ENCODE peak calls at places on chromosome 10, in seven cellular contexts. B, X, M, N, C, P and D are unnamed samples.

GRCh38 chr10:46523119-46523880 is 33.2 kb downstream of the GPRIN2 start:
- DNase-seq in M (no peak), C (peak; percentile 95), B (peak; percentile 41), N (peak; percentile 76), P (peak; percentile 40), X (peak; percentile 51), D (no peak)

GRCh38 chr10:82867056-82867455 is 992.1 kb downstream of the NRG3 start:
- DNase-seq in B (no peak), C (no peak), X (no peak), N (no peak), M (no peak), P (no peak), D (no peak)

GRCh38 chr10:97596101-97597055 is 6.9 kb downstream of the C10orf62 start:
- DNase-seq in C (peak; percentile 80), M (peak; percentile 86), B (no peak), P (peak; percentile 70), N (peak; percentile 69), X (no peak), D (no peak)

GRCh38 chr10:89352039-89352597 is 24.3 kb downstream of the IFIT3 start:
- DNase-seq in X (no peak), M (peak; percentile 98), B (no peak), P (peak; percentile 81), C (peak; percentile 82), N (peak; percentile 92), D (no peak)

GRCh38 chr10:72426982-72427381 is 72.3 kb upstream of the DNAJB12 start:
- DNase-seq in M (no peak), X (no peak), B (no peak), C (no peak), N (no peak), P (no peak), D (no peak)

GRCh38 chr10:83076443-83076842 is 1062.9 kb upstream of the GHITM start:
- DNase-seq in N (no peak), B (no peak), M (no peak), X (no peak), P (no peak), C (peak; percentile 11), D (no peak)

GRCh38 chr10:73906524-73907447 is 4.1 kb upstream of the PLAU start:
- DNase-seq in N (peak; percentile 100), X (peak; percentile 76), M (peak; percentile 100), B (peak; percentile 52), C (peak; percentile 88), P (peak; percentile 67), D (peak; percentile 79)

GRCh38 chr10:84523509-84523908 is 195.1 kb downstream of the CCSER2 start:
- DNase-seq in B (no peak), N (peak; percentile 25), P (no peak), C (no peak), X (no peak), M (no peak), D (no peak)

GRCh38 chr10:120995768-120996167 is 144.6 kb downstream of the WDR11 start:
- DNase-seq in X (no peak), C (no peak), B (no peak), M (no peak), N (no peak), P (no peak), D (no peak)

GRCh38 chr10:131579251-131580071 is 267.9 kb upstream of the TCERG1L start:
- DNase-seq in M (no peak), B (no peak), P (no peak), C (no peak), N (no peak), X (no peak), D (no peak)

GRCh38 chr10:89090760-89091455 is 100.3 kb downstream of the FAS start:
- DNase-seq in C (no peak), N (no peak), B (no peak), M (peak; percentile 36), P (no peak), X (no peak), D (no peak)

GRCh38 chr10:43173120-43173519 is 34.9 kb downstream of the CSGALNACT2 start:
- DNase-seq in X (no peak), B (no peak), P (no peak), N (no peak), M (no peak), C (no peak), D (no peak)

GRCh38 chr10:64134676-64135075 is 613.5 kb downstream of the REEP3 start:
- DNase-seq in B (no peak), C (no peak), M (no peak), X (no peak), N (no peak), P (no peak), D (no peak)

GRCh38 chr10:132848306-132848705 is 62.4 kb upstream of the NKX6-2 start:
- DNase-seq in B (peak; percentile 8), C (no peak), N (no peak), M (no peak), P (no peak), X (no peak), D (no peak)

GRCh38 chr10:46560952-46561351 is 4.5 kb upstream of the GPRIN2 start:
- DNase-seq in X (peak; percentile 26), C (no peak), N (no peak), P (no peak), M (no peak), B (no peak), D (no peak)

DNA sequence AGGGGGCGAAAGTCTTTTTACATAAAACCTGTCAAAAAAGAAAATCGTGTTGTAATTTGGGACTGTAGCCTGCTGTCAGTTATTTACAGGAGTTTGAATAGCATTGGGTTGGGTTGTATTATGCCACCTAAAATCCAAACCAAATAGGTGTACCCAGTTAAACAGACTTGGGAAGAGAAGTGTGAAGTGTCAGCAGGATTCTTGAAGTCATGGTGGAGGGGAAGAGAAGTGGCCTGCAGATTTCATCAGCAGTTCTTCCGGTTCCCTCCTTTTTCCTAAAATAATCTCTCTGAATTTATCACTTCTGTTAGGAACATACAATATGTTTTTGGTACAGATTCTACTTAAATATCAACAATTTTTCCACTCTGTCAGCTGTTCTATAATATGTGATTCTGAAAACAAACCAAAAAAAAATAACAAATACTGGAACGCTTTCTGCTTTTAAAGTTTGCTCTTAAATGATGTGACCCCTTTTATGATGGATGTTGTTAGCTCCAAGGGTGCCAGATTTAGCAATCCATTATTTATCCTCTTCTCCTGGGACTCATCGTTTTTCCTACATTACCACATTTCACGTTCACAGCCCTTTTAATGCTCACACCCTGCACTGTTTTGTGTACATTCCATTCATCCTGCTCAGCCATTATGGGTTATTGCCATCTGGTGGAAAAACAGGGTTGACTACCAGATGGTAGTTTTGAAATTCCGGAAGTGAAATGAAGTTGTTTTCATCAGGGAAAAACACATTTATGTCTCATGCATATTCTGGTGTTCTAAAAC is 18.7 kb upstream of the ARHGAP12 start:
- DNase-seq in M (peak; percentile 95), B (no peak), P (peak; percentile 64), N (peak; percentile 86), C (peak; percentile 91), X (no peak), D (no peak)
- TF ChIP-seq CTCF in M (peak; percentile 53), B (peak; percentile 63), P (peak; percentile 81), N (peak; percentile 69), C (peak; percentile 59), X (peak; percentile 10), D (peak; percentile 2)

GRCh38 chr10:106185991-106186390 is 978.5 kb downstream of the SORCS1 start:
- DNase-seq in N (no peak), C (no peak), B (no peak), P (no peak), X (no peak), M (peak; percentile 31), D (no peak)
- TF ChIP-seq CTCF in N (no peak), C (no peak), B (no peak), P (no peak), X (no peak), M (no peak), D (no peak)

DNA sequence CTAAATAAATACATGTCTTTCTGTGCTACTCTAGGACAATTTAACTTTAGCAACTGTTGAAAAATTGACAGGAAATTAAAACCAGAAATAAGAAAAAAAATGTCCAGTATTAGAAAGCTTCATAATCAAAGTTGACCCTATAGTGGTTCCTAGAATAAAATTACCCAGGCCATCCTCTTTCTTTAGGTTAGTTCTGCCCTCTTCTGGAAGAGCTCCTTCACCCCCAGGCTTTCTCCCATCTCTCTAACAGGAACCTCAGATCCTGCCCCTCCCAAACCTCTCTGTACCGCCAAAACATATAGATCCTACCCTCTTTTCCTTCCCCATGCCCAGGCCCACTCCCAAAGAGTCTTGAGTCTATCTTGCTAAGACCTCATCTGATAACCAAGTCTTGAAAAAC is 159.4 kb upstream of the CDK1 start:
- DNase-seq in X (no peak), M (no peak), N (peak; percentile 55), C (no peak), P (no peak), B (no peak), D (no peak)
- TF ChIP-seq CTCF in X (no peak), M (no peak), N (peak; percentile 69), C (no peak), P (no peak), B (peak; percentile 34), D (no peak)

GRCh38 chr10:99709480-99710229 is 22.3 kb downstream of the COX15 start:
- DNase-seq in C (no peak), B (no peak), X (no peak), N (no peak), M (peak; percentile 73), P (no peak), D (no peak)
- TF ChIP-seq CTCF in C (no peak), B (no peak), X (no peak), N (no peak), M (peak; percentile 24), P (no peak), D (no peak)

DNA sequence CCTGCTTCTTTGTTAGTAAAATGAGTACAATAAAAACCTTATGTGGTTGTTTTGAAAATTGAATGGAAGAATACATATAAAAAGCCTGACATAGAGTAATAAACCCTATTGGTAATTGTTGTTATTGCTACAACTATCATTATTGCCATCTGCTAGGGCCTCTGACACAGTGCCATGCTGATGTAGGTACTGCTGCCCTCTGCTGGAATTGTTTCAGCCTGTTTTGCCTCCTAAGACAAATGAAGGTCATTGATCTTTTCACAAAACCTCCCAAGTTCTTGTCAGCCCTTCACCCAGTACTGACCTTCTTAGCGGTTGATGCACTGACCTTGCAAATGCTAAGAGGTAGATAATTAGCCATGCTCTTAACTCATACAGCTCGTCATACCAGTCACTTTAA is 975.3 kb downstream of the SORCS1 start:
- DNase-seq in X (no peak), M (no peak), B (no peak), N (peak; percentile 62), C (peak; percentile 64), P (peak; percentile 51), D (no peak)
- TF ChIP-seq CTCF in X (no peak), M (peak; percentile 11), B (peak; percentile 34), N (peak; percentile 72), C (peak; percentile 33), P (peak; percentile 43), D (peak; percentile 39)

GRCh38 chr10:96043157-96043894 is at the start of gene CCNJ:
- DNase-seq in N (peak; percentile 87), M (peak; percentile 87), X (peak; percentile 73), C (peak; percentile 90), P (peak; percentile 91), B (peak; percentile 91), D (no peak)
- TF ChIP-seq CTCF in N (no peak), M (peak; percentile 11), X (no peak), C (peak; percentile 6), P (no peak), B (peak; percentile 51), D (no peak)

GRCh38 chr10:31083765-31084184 is 52.1 kb upstream of the ZNF438 start:
- DNase-seq in P (peak; percentile 52), B (peak; percentile 22), N (peak; percentile 74), M (peak; percentile 39), X (peak; percentile 52), C (peak; percentile 66), D (peak; percentile 42)
- TF ChIP-seq CTCF in P (peak; percentile 34), B (peak; percentile 59), N (peak; percentile 65), M (peak; percentile 43), X (peak; percentile 72), C (peak; percentile 33), D (peak; percentile 35)